ENCODE peak calls at places on chromosome 10, in seven cellular contexts. U, W, V, T, L, D and N are unnamed samples.

GRCh38 chr10:86255405-86256251 is 111.0 kb downstream of the GRID1 start:
- DNase-seq in U (no peak), W (no peak), V (no peak), T (no peak), L (no peak), D (no peak), N (no peak)

GRCh38 chr10:67277402-67277801 is 351.6 kb downstream of the LRRTM3 start:
- DNase-seq in U (no peak), W (no peak), V (no peak), T (no peak), L (no peak), D (no peak), N (no peak)

GRCh38 chr10:125062244-125063208 is 97.8 kb downstream of the CTBP2 start:
- DNase-seq in U (no peak), W (no peak), V (no peak), T (no peak), L (no peak), D (peak), N (peak)

GRCh38 chr10:130167707-130168106 is 31.5 kb downstream of the GLRX3 start:
- DNase-seq in U (no peak), W (no peak), V (no peak), T (no peak), L (no peak), D (no peak), N (no peak)

GRCh38 chr10:79050896-79051555 is 17.7 kb upstream of the ZMIZ1 start:
- DNase-seq in U (no peak), W (no peak), V (no peak), T (peak), L (no peak), D (peak), N (no peak)

GRCh38 chr10:63164045-63164722 is 31.1 kb downstream of the NRBF2 start:
- DNase-seq in U (no peak), W (no peak), V (no peak), T (peak), L (no peak), D (no peak), N (peak)

GRCh38 chr10:120598377-120598776 is 141.3 kb downstream of the PLPP4 start:
- DNase-seq in U (no peak), W (no peak), V (no peak), T (no peak), L (no peak), D (no peak), N (no peak)

GRCh38 chr10:96344178-96344577 is 14.6 kb downstream of the OPALIN start:
- DNase-seq in U (no peak), W (no peak), V (no peak), T (no peak), L (no peak), D (no peak), N (no peak)

GRCh38 chr10:47164126-47164799 is 135.7 kb upstream of the GDF10 start:
- DNase-seq in U (no peak), W (peak), V (no peak), T (peak), L (no peak), D (no peak), N (peak)

GRCh38 chr10:121380211-121380610 is 218.0 kb downstream of the FGFR2 start:
- DNase-seq in U (no peak), W (no peak), V (no peak), T (no peak), L (no peak), D (no peak), N (no peak)

GRCh38 chr10:7971949-7972348 is 82.5 kb upstream of the GATA3 start:
- DNase-seq in U (no peak), W (no peak), V (no peak), T (no peak), L (no peak), D (no peak), N (no peak)

GRCh38 chr10:120382360-120382759 is 74.7 kb upstream of the PLPP4 start:
- DNase-seq in U (no peak), W (no peak), V (no peak), T (no peak), L (no peak), D (no peak), N (no peak)

GRCh38 chr10:110455440-110455839 is 42.3 kb upstream of the DUSP5 start:
- DNase-seq in U (peak), W (no peak), V (no peak), T (no peak), L (no peak), D (no peak), N (no peak)

GRCh38 chr10:60903096-60903495 is 40.9 kb downstream of the RHOBTB1 start:
- DNase-seq in U (no peak), W (no peak), V (no peak), T (no peak), L (no peak), D (no peak), N (no peak)

GRCh38 chr10:121500591-121501341 is 97.5 kb downstream of the FGFR2 start:
- DNase-seq in U (no peak), W (no peak), V (no peak), T (no peak), L (no peak), D (no peak), N (no peak)

GRCh38 chr10:77879710-77880109 is 46.8 kb downstream of the DLG5 start:
- DNase-seq in U (no peak), W (no peak), V (no peak), T (no peak), L (no peak), D (no peak), N (no peak)

GRCh38 chr10:125812128-125812527 is 10.9 kb downstream of the UROS start:
- DNase-seq in U (no peak), W (no peak), V (no peak), T (peak), L (no peak), D (no peak), N (peak)

GRCh38 chr10:5606864-5607263 is 59.5 kb downstream of the ASB13 start:
- DNase-seq in U (no peak), W (no peak), V (peak), T (no peak), L (no peak), D (no peak), N (no peak)

GRCh38 chr10:133335238-133336122 is 1.2 kb downstream of the CALY start:
- DNase-seq in U (peak), W (no peak), V (peak), T (peak), L (peak), D (peak), N (peak)

GRCh38 chr10:51700228-51700835 is 937 bp upstream of the CSTF2T start:
- DNase-seq in U (no peak), W (no peak), V (no peak), T (no peak), L (peak), D (no peak), N (peak)

GRCh38 chr10:21724695-21725371 is 190.8 kb downstream of the MLLT10 start:
- DNase-seq in U (peak), W (peak), V (peak), T (peak), L (peak), D (peak), N (peak)

GRCh38 chr10:81096558-81096957 is 558.9 kb downstream of the SH2D4B start:
- DNase-seq in U (no peak), W (no peak), V (no peak), T (no peak), L (no peak), D (no peak), N (no peak)

GRCh38 chr10:63323930-63324854 is 141.6 kb downstream of the JMJD1C start:
- DNase-seq in U (no peak), W (no peak), V (no peak), T (no peak), L (no peak), D (no peak), N (no peak)

GRCh38 chr10:112475565-112476233 is 28.7 kb downstream of the VTI1A start:
- DNase-seq in U (no peak), W (no peak), V (no peak), T (peak), L (no peak), D (no peak), N (peak)

GRCh38 chr10:53770903-53771302 is 998.3 kb upstream of the MBL2 start:
- DNase-seq in U (no peak), W (no peak), V (no peak), T (no peak), L (no peak), D (no peak), N (no peak)

GRCh38 chr10:94183666-94184264 is 179.0 kb downstream of the NOC3L start:
- DNase-seq in U (peak), W (peak), V (no peak), T (peak), L (no peak), D (no peak), N (peak)

GRCh38 chr10:97659589-97659988 is 19.1 kb downstream of the PI4K2A start:
- DNase-seq in U (no peak), W (no peak), V (no peak), T (peak), L (no peak), D (no peak), N (peak)

GRCh38 chr10:43225787-43226153 is 41.1 kb downstream of the RASGEF1A start:
- DNase-seq in U (no peak), W (no peak), V (no peak), T (no peak), L (no peak), D (peak), N (no peak)

GRCh38 chr10:91944880-91945630 is 21.5 kb downstream of the BTAF1 start:
- DNase-seq in U (peak), W (no peak), V (no peak), T (no peak), L (no peak), D (no peak), N (peak)

GRCh38 chr10:92760609-92761008 is 70.9 kb downstream of the HHEX start:
- DNase-seq in U (no peak), W (no peak), V (no peak), T (peak), L (no peak), D (no peak), N (peak)

GRCh38 chr10:8158439-8159071 is 104.1 kb downstream of the GATA3 start:
- DNase-seq in U (no peak), W (no peak), V (no peak), T (no peak), L (no peak), D (no peak), N (no peak)

GRCh38 chr10:102009801-102010425 is 46.1 kb downstream of the ARMH3 start:
- DNase-seq in U (peak), W (peak), V (peak), T (peak), L (peak), D (no peak), N (peak)

GRCh38 chr10:132671171-132672154 is 114.5 kb downstream of the NKX6-2 start:
- DNase-seq in U (no peak), W (no peak), V (no peak), T (no peak), L (peak), D (peak), N (no peak)

GRCh38 chr10:48390933-48391845 is 84.7 kb downstream of the MAPK8 start:
- DNase-seq in U (peak), W (peak), V (no peak), T (peak), L (no peak), D (no peak), N (peak)

GRCh38 chr10:23442936-23443335 is 4.1 kb downstream of the OTUD1 start:
- DNase-seq in U (no peak), W (no peak), V (no peak), T (peak), L (no peak), D (no peak), N (peak)

GRCh38 chr10:62554632-62555199 is 180.5 kb downstream of the ZNF365 start:
- DNase-seq in U (peak), W (no peak), V (peak), T (peak), L (peak), D (no peak), N (peak)

GRCh38 chr10:69464801-69465401 is 13.6 kb downstream of the TSPAN15 start:
- DNase-seq in U (peak), W (peak), V (peak), T (no peak), L (no peak), D (no peak), N (no peak)
- TF ChIP-seq CTCF in U (no peak), W (no peak), V (no peak), T (no peak), L (no peak), D (no peak), N (no peak)

DNA sequence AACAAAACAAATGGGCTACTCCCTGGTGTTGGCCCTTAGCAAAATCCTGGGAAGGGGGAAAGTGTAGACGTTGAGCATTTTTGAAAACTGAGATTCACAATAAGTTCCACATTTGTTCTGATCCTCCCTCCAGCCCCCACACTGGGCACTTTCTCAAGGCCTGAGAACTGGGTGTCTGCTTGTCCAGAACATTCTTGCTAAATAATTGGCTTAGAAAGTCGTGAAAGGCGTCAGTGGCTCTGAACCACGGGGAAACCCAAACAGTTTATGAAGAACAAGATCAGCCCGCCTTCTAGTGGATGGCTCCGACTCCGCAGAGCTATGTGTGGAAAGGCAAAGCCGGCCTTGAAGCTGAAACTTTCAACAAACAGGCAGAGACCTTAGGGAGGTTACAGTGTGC is 370.1 kb downstream of the PRPF18 start:
- DNase-seq in U (no peak), W (no peak), V (no peak), T (peak), L (peak), D (peak), N (peak)
- TF ChIP-seq CTCF in U (no peak), W (no peak), V (no peak), T (peak), L (peak), D (peak), N (peak)

GRCh38 chr10:290026-290725 is 154.9 kb downstream of the ZMYND11 start:
- DNase-seq in U (no peak), W (no peak), V (no peak), T (peak), L (no peak), D (no peak), N (no peak)

GRCh38 chr10:287029-287428 is 151.8 kb downstream of the ZMYND11 start:
- DNase-seq in U (no peak), W (no peak), V (no peak), T (peak), L (no peak), D (no peak), N (peak)

GRCh38 chr10:288605-289200 is 153.4 kb downstream of the ZMYND11 start:
- DNase-seq in U (no peak), W (no peak), V (no peak), T (no peak), L (no peak), D (no peak), N (no peak)

GRCh38 chr10:289581-289980 is 154.3 kb downstream of the ZMYND11 start:
- DNase-seq in U (no peak), W (no peak), V (no peak), T (no peak), L (no peak), D (no peak), N (no peak)

GRCh38 chr10:287814-288213 is 152.6 kb downstream of the ZMYND11 start:
- DNase-seq in U (no peak), W (no peak), V (no peak), T (no peak), L (peak), D (no peak), N (no peak)
- TF ChIP-seq CTCF in U (no peak), W (peak), V (no peak), T (peak), L (peak), D (peak), N (peak)

GRCh38 chr10:71832967-71833366 is 18.1 kb downstream of the PSAP start:
- DNase-seq in U (peak), W (no peak), V (peak), T (no peak), L (no peak), D (no peak), N (no peak)

GRCh38 chr10:71831646-71832552 is 19.2 kb downstream of the PSAP start:
- DNase-seq in U (no peak), W (peak), V (no peak), T (no peak), L (no peak), D (no peak), N (peak)

GRCh38 chr10:71834343-71834674 is 16.7 kb downstream of the PSAP start:
- DNase-seq in U (no peak), W (peak), V (no peak), T (no peak), L (no peak), D (no peak), N (no peak)

GRCh38 chr10:71835671-71836593 is 15.1 kb downstream of the PSAP start:
- DNase-seq in U (peak), W (peak), V (peak), T (peak), L (no peak), D (peak), N (peak)

GRCh38 chr10:71833451-71834342 is 17.4 kb downstream of the PSAP start:
- DNase-seq in U (no peak), W (peak), V (no peak), T (no peak), L (no peak), D (no peak), N (no peak)
- TF ChIP-seq CTCF in U (no peak), W (no peak), V (no peak), T (no peak), L (no peak), D (no peak), N (no peak)